ENCODE peak calls at places on chromosomes 7 and 10, in ten cellular contexts. U, T, H, Y, W, K, I, D, M and G are unnamed samples.

GRCh38 chr7:91168766-91169518 is 95.3 kb upstream of the FZD1 start:
- DNase-seq in U (no peak), T (no peak), H (no peak), Y (no peak), W (no peak), K (no peak), I (no peak), D (no peak), M (no peak), G (no peak)

GRCh38 chr10:119028900-119029612 is 458 bp upstream of the NANOS1 start:
- DNase-seq in U (peak), T (peak), H (peak), Y (peak), W (peak), K (peak), I (peak), D (no peak), M (peak), G (peak)

GRCh38 chr7:2014391-2015241 is 218.1 kb downstream of the MAD1L1 start:
- DNase-seq in U (no peak), T (no peak), H (no peak), Y (no peak), W (no peak), K (no peak), I (no peak), D (no peak), M (no peak), G (no peak)

GRCh38 chr10:113381906-113382562 is 170.8 kb upstream of the HABP2 start:
- DNase-seq in U (no peak), T (peak), H (peak), Y (no peak), W (no peak), K (no peak), I (peak), D (no peak), M (no peak), G (no peak)

GRCh38 chr7:158001621-158002320 is 585.9 kb downstream of the PTPRN2 start:
- DNase-seq in U (no peak), T (no peak), H (no peak), Y (no peak), W (no peak), K (no peak), I (no peak), D (peak), M (no peak), G (no peak)

GRCh38 chr7:157405914-157406810 is 69.4 kb downstream of the DNAJB6 start:
- DNase-seq in U (no peak), T (no peak), H (no peak), Y (no peak), W (no peak), K (no peak), I (no peak), D (no peak), M (no peak), G (no peak)

GRCh38 chr10:103193820-103194529 is 903 bp upstream of the NT5C2 start:
- DNase-seq in U (no peak), T (no peak), H (no peak), Y (no peak), W (no peak), K (no peak), I (no peak), D (no peak), M (no peak), G (peak)

GRCh38 chr10:32489158-32489557 is 43.2 kb downstream of the CCDC7 start:
- DNase-seq in U (no peak), T (no peak), H (no peak), Y (no peak), W (no peak), K (no peak), I (no peak), D (no peak), M (no peak), G (no peak)

GRCh38 chr7:3065724-3066143 is 22.1 kb upstream of the CARD11 start:
- DNase-seq in U (peak), T (peak), H (peak), Y (peak), W (no peak), K (peak), I (peak), D (no peak), M (peak), G (no peak)

GRCh38 chr7:139623518-139623917 is 100.0 kb downstream of the CLEC2L start:
- DNase-seq in U (no peak), T (no peak), H (no peak), Y (no peak), W (no peak), K (no peak), I (no peak), D (no peak), M (no peak), G (no peak)

GRCh38 chr10:60846173-60846572 is 67.9 kb downstream of the CDK1 start:
- DNase-seq in U (no peak), T (no peak), H (no peak), Y (peak), W (no peak), K (no peak), I (peak), D (no peak), M (no peak), G (no peak)

GRCh38 chr7:129780257-129781127 is 169.0 kb downstream of the NRF1 start:
- DNase-seq in U (peak), T (peak), H (peak), Y (no peak), W (no peak), K (peak), I (peak), D (peak), M (peak), G (no peak)